ENCODE peak calls at places on chromosome 9, in five cellular contexts. One of them, this sample, is unnamed.

GRCh38 chr9:123716339-123716738 is 213.6 kb downstream of the DENND1A start:
- DNase-seq in stimulated activated CD4-positive, alpha-beta T cell treated with anti-CD3 and anti-CD28 coated beads, Interleukin-12 subunit alpha, Interleukin-12 subunit beta, amount 100 ng/mL, for 24 hours: no peak
- DNase-seq in NCI-H460: no peak
- DNase-seq in CD8-positive, alpha-beta T cell: no peak
- DNase-seq in HTR-8/SVneo: no peak
- DNase-seq in this sample: no peak

GRCh38 chr9:93818795-93819472 is 136.2 kb downstream of the BARX1 start:
- DNase-seq in stimulated activated CD4-positive, alpha-beta T cell treated with anti-CD3 and anti-CD28 coated beads, Interleukin-12 subunit alpha, Interleukin-12 subunit beta, amount 100 ng/mL, for 24 hours: no peak
- DNase-seq in NCI-H460: no peak
- DNase-seq in CD8-positive, alpha-beta T cell: no peak
- DNase-seq in HTR-8/SVneo: no peak
- DNase-seq in this sample: no peak

GRCh38 chr9:94511943-94512265 is 43.0 kb upstream of the PCAT7 start:
- DNase-seq in stimulated activated CD4-positive, alpha-beta T cell treated with anti-CD3 and anti-CD28 coated beads, Interleukin-12 subunit alpha, Interleukin-12 subunit beta, amount 100 ng/mL, for 24 hours: no peak
- DNase-seq in NCI-H460: no peak
- DNase-seq in CD8-positive, alpha-beta T cell: no peak
- DNase-seq in HTR-8/SVneo: no peak
- DNase-seq in this sample: no peak

GRCh38 chr9:87148391-87149237 is 201.3 kb upstream of the GAS1 start:
- DNase-seq in stimulated activated CD4-positive, alpha-beta T cell treated with anti-CD3 and anti-CD28 coated beads, Interleukin-12 subunit alpha, Interleukin-12 subunit beta, amount 100 ng/mL, for 24 hours: no peak
- DNase-seq in NCI-H460: no peak
- DNase-seq in CD8-positive, alpha-beta T cell: no peak
- DNase-seq in HTR-8/SVneo: peak; percentile 12
- DNase-seq in this sample: peak; percentile 51

GRCh38 chr9:113536483-113537226 is 73.1 kb downstream of the RGS3 start:
- DNase-seq in stimulated activated CD4-positive, alpha-beta T cell treated with anti-CD3 and anti-CD28 coated beads, Interleukin-12 subunit alpha, Interleukin-12 subunit beta, amount 100 ng/mL, for 24 hours: no peak
- DNase-seq in NCI-H460: no peak
- DNase-seq in CD8-positive, alpha-beta T cell: no peak
- DNase-seq in HTR-8/SVneo: no peak
- DNase-seq in this sample: no peak

GRCh38 chr9:129111143-129111761 is at the start of gene PTPA:
- DNase-seq in stimulated activated CD4-positive, alpha-beta T cell treated with anti-CD3 and anti-CD28 coated beads, Interleukin-12 subunit alpha, Interleukin-12 subunit beta, amount 100 ng/mL, for 24 hours: peak; percentile 73
- DNase-seq in NCI-H460: peak; percentile 82
- DNase-seq in CD8-positive, alpha-beta T cell: peak; percentile 89
- DNase-seq in HTR-8/SVneo: peak; percentile 82
- DNase-seq in this sample: peak; percentile 74

GRCh38 chr9:10268500-10269485 is 344.0 kb downstream of the PTPRD start:
- DNase-seq in stimulated activated CD4-positive, alpha-beta T cell treated with anti-CD3 and anti-CD28 coated beads, Interleukin-12 subunit alpha, Interleukin-12 subunit beta, amount 100 ng/mL, for 24 hours: no peak
- DNase-seq in NCI-H460: peak; percentile 7
- DNase-seq in CD8-positive, alpha-beta T cell: no peak
- DNase-seq in HTR-8/SVneo: no peak
- DNase-seq in this sample: no peak

GRCh38 chr9:2722715-2723114 is 5.4 kb downstream of the KCNV2 start:
- DNase-seq in stimulated activated CD4-positive, alpha-beta T cell treated with anti-CD3 and anti-CD28 coated beads, Interleukin-12 subunit alpha, Interleukin-12 subunit beta, amount 100 ng/mL, for 24 hours: no peak
- DNase-seq in NCI-H460: no peak
- DNase-seq in CD8-positive, alpha-beta T cell: no peak
- DNase-seq in HTR-8/SVneo: no peak
- DNase-seq in this sample: peak; percentile 10

GRCh38 chr9:93308158-93308602 is 124.2 kb downstream of the WNK2 start:
- DNase-seq in stimulated activated CD4-positive, alpha-beta T cell treated with anti-CD3 and anti-CD28 coated beads, Interleukin-12 subunit alpha, Interleukin-12 subunit beta, amount 100 ng/mL, for 24 hours: no peak
- DNase-seq in NCI-H460: no peak
- DNase-seq in CD8-positive, alpha-beta T cell: no peak
- DNase-seq in HTR-8/SVneo: no peak
- DNase-seq in this sample: no peak

GRCh38 chr9:133449760-133450159 is 10.0 kb upstream of the CACFD1 start:
- DNase-seq in stimulated activated CD4-positive, alpha-beta T cell treated with anti-CD3 and anti-CD28 coated beads, Interleukin-12 subunit alpha, Interleukin-12 subunit beta, amount 100 ng/mL, for 24 hours: no peak
- DNase-seq in NCI-H460: no peak
- DNase-seq in CD8-positive, alpha-beta T cell: no peak
- DNase-seq in HTR-8/SVneo: no peak
- DNase-seq in this sample: peak; percentile 55

GRCh38 chr9:18018661-18019060 is 439.8 kb downstream of the SH3GL2 start:
- DNase-seq in stimulated activated CD4-positive, alpha-beta T cell treated with anti-CD3 and anti-CD28 coated beads, Interleukin-12 subunit alpha, Interleukin-12 subunit beta, amount 100 ng/mL, for 24 hours: no peak
- DNase-seq in NCI-H460: no peak
- DNase-seq in CD8-positive, alpha-beta T cell: no peak
- DNase-seq in HTR-8/SVneo: no peak
- DNase-seq in this sample: no peak

GRCh38 chr9:135474915-135475314 is 4.7 kb upstream of the PPP1R26 start:
- DNase-seq in stimulated activated CD4-positive, alpha-beta T cell treated with anti-CD3 and anti-CD28 coated beads, Interleukin-12 subunit alpha, Interleukin-12 subunit beta, amount 100 ng/mL, for 24 hours: no peak
- DNase-seq in NCI-H460: peak; percentile 30
- DNase-seq in CD8-positive, alpha-beta T cell: no peak
- DNase-seq in HTR-8/SVneo: no peak
- DNase-seq in this sample: no peak